ENCODE peak calls at places on chromosomes 12 and 14, in four cellular contexts. Z, C, X and Y are unnamed samples.
A peak's percentile ranks its signal among the peaks of the same experiment; 100 is the strongest.

GRCh38 chr14:81400852-81401251 is 728 bp upstream of the STON2 start:
- DNase-seq in Z (peak; percentile 58), C (peak; percentile 17), X (no peak), Y (no peak)

GRCh38 chr12:57755454-57756372 is 810 bp downstream of the MARCHF9 start:
- DNase-seq in Z (peak; percentile 66), C (no peak), X (peak; percentile 88), Y (peak; percentile 67)

GRCh38 chr14:91317381-91318313 is 73.1 kb upstream of the GPR68 start:
- DNase-seq in Z (peak; percentile 91), C (no peak), X (peak; percentile 93), Y (peak; percentile 61)

GRCh38 chr14:29528889-29529288 is 398.8 kb downstream of the PRKD1 start:
- DNase-seq in Z (no peak), C (no peak), X (no peak), Y (no peak)

GRCh38 chr14:60003991-60004390 is 84.0 kb downstream of the LRRC9 start:
- DNase-seq in Z (no peak), C (no peak), X (no peak), Y (no peak)

GRCh38 chr14:35390577-35391387 is 13.8 kb downstream of the NFKBIA start:
- DNase-seq in Z (no peak), C (no peak), X (no peak), Y (no peak)

GRCh38 chr12:75784591-75784990 is 247.0 kb downstream of the PHLDA1 start:
- DNase-seq in Z (no peak), C (no peak), X (no peak), Y (peak; percentile 80)

GRCh38 chr14:37597538-37598084 is 2.2 kb downstream of the TTC6 start:
- DNase-seq in Z (no peak), C (no peak), X (no peak), Y (no peak)

GRCh38 chr12:62895351-62895750 is 39.6 kb downstream of the PPM1H start:
- DNase-seq in Z (no peak), C (no peak), X (no peak), Y (no peak)

GRCh38 chr14:31881531-31882310 is 195.4 kb upstream of the ARHGAP5 start:
- DNase-seq in Z (no peak), C (no peak), X (no peak), Y (no peak)

GRCh38 chr14:22221508-22221907 is 367.5 kb downstream of the DAD1 start:
- DNase-seq in Z (no peak), C (peak; percentile 9), X (no peak), Y (no peak)

GRCh38 chr14:83007641-83008237 is 1474.1 kb upstream of the SEL1L start:
- DNase-seq in Z (no peak), C (no peak), X (no peak), Y (no peak)

GRCh38 chr12:18861287-18861858 is 123.5 kb downstream of the CAPZA3 start:
- DNase-seq in Z (no peak), C (no peak), X (no peak), Y (no peak)

GRCh38 chr14:54529811-54530210 is 20.1 kb downstream of the CGRRF1 start:
- DNase-seq in Z (no peak), C (no peak), X (no peak), Y (no peak)

GRCh38 chr14:99517643-99518381 is 36.6 kb downstream of the CCNK start:
- DNase-seq in Z (peak; percentile 45), C (no peak), X (peak; percentile 70), Y (peak; percentile 49)

GRCh38 chr12:95532851-95533250 is 18.4 kb downstream of the USP44 start:
- DNase-seq in Z (no peak), C (no peak), X (no peak), Y (no peak)

GRCh38 chr12:31589582-31589895 is 1.4 kb downstream of the DENND5B start:
- DNase-seq in Z (no peak), C (no peak), X (peak; percentile 81), Y (no peak)

GRCh38 chr12:31586703-31587102 is 4.2 kb downstream of the DENND5B start:
- DNase-seq in Z (no peak), C (no peak), X (no peak), Y (no peak)

GRCh38 chr12:31590730-31591307 is at the start of gene DENND5B:
- DNase-seq in Z (peak; percentile 73), C (peak; percentile 64), X (peak; percentile 86), Y (peak; percentile 90)

GRCh38 chr12:31589896-31590729 is 823 bp downstream of the DENND5B start:
- DNase-seq in Z (peak; percentile 62), C (peak; percentile 62), X (peak; percentile 88), Y (peak; percentile 88)

DNA sequence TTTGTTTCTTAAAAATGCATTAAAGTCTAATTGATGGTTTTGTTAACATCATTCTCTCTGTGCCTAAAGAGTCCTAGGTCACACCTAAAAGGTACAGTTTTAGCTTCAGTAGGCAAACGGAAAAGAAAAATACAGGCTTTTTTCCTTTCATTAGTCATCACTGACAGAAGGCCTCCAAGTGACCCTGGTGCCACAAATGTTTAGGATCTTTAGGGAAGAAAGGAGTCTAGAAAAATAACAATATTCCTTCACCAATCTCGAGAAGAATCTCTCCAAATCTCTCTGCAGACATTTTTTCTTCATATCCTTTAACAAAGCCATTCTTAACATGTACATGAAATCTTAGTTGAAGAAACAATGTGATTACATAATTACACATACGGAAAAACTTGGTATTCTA is 2.0 kb downstream of the DENND5B start:
- DNase-seq in Z (no peak), C (no peak), X (no peak), Y (no peak)
- H3K4me1 ChIP-seq in Z (peaks cover 20% of the 10 kb centered on the region), C (peaks cover 44% of the 10 kb centered on the region), X (peaks cover 8% of the 10 kb centered on the region), Y (no peaks in the 10 kb centered on the region)

GRCh38 chr12:124994435-124994975 is 1.1 kb downstream of the BRI3BP start:
- DNase-seq in Z (no peak), C (no peak), X (peak; percentile 83), Y (no peak)

GRCh38 chr12:124998705-124999104 is 5.3 kb downstream of the BRI3BP start:
- DNase-seq in Z (no peak), C (no peak), X (peak; percentile 8), Y (no peak)

GRCh38 chr12:124993568-124994434 is at the start of gene BRI3BP:
- DNase-seq in Z (peak; percentile 80), C (peak; percentile 55), X (peak; percentile 95), Y (peak; percentile 80)

GRCh38 chr12:124995200-124995961 is 1.9 kb downstream of the BRI3BP start:
- DNase-seq in Z (no peak), C (no peak), X (peak; percentile 37), Y (no peak)

DNA sequence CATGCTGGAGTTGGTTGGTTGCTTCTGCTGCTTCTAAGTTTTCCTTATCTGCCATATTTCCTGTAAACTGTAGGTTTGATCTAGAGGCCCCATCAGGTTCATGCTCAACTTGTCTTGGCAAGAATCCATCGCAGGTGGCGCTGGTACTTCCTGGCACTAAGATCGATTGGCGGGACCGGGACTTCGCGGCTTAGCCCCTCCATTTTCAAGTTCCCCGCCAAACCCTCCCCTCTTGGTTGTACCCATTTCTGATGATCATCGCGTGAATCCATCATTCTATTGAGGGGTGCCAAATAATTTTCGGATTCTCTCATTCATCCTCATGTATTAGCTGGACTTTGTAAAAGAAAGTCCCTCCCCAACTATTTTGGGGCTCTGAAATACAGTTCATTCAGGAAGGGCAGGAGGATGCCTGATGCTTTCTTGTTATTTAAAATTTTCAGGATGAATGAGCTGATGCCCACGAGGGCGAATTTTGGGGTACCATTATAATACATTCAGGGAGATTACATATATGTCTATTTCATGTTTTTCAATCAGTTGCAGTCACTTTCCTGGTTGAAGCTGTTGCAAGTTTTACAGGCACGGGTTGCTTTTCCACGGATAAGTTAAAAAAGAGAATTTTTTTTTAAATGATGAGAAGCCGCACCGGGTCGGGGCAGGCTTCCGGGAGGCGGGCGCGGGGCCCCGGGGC is 424 bp upstream of the BRI3BP start:
- DNase-seq in Z (peak; percentile 65), C (peak; percentile 86), X (peak; percentile 73), Y (peak; percentile 68)
- H3K27ac ChIP-seq in Z (no peak overlapping the region), C (peak overlapping the region; percentile 82), X (peak overlapping the region; percentile 44), Y (no peak overlapping the region)

DNA sequence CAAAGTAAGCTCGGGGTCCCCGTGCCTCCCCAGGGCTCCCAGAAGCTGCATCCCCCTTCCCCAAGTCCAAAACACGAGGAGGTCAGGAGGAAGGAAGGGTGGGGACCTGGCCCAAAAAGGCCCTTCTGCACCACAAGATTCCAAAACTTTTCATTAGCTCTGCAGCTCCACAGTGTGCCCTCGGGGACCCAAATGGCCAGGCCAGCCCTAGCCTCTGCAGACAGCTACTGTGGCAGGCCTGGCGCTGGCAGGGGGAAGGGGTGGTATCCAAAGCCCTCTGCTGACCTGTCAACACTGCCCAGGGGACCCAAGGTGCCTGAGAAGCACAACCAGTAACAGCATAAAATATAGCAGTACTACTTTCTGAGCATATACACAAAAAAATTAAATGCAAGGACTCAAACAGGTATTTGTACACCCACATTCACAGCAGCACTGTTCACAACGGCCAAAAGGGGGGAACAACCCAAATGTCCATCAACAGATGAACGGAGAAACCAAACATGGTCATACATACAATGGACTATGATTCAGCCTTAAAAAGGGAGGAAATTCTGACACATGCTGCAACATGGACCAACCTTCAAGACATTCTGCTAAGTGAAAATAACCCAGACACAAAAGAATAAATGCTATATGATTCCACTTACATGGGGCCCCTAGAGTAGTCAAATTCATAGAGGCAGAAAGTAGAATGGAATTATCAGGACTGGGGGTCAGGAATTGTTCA is 29.7 kb downstream of the ACTN1 start:
- DNase-seq in Z (no peak), C (no peak), X (no peak), Y (no peak)
- H3K4me1 ChIP-seq in Z (peaks cover 87% of the 10 kb centered on the region), C (peaks cover 100% of the 10 kb centered on the region), X (peaks cover 98% of the 10 kb centered on the region), Y (no peaks in the 10 kb centered on the region)

GRCh38 chr14:51963164-51963733 is 26.1 kb upstream of the RTRAF start:
- DNase-seq in Z (no peak), C (no peak), X (no peak), Y (no peak)
- H3K27ac ChIP-seq in Z (no peak overlapping the region), C (no peak overlapping the region), X (peak overlapping the region; percentile 10), Y (no peak overlapping the region)

GRCh38 chr12:121809712-121810116 is 5.9 kb downstream of the SETD1B start:
- DNase-seq in Z (peak; percentile 49), C (no peak), X (peak; percentile 81), Y (peak; percentile 19)

GRCh38 chr12:121807656-121808347 is 4.0 kb downstream of the SETD1B start:
- DNase-seq in Z (no peak), C (no peak), X (peak; percentile 41), Y (no peak)

GRCh38 chr12:121806556-121807308 is 2.9 kb downstream of the SETD1B start:
- DNase-seq in Z (no peak), C (no peak), X (peak; percentile 73), Y (peak; percentile 47)

GRCh38 chr12:121810234-121810817 is 6.5 kb downstream of the SETD1B start:
- DNase-seq in Z (no peak), C (no peak), X (peak; percentile 78), Y (no peak)

GRCh38 chr12:121808623-121809022 is 4.8 kb downstream of the SETD1B start:
- DNase-seq in Z (no peak), C (no peak), X (no peak), Y (no peak)
- H3K4me1 ChIP-seq in Z (peaks cover 62% of the 10 kb centered on the region), C (peaks cover 47% of the 10 kb centered on the region), X (peaks cover 74% of the 10 kb centered on the region), Y (no peaks in the 10 kb centered on the region)

GRCh38 chr12:58961906-58962305 is 41.6 kb upstream of the LRIG3 start:
- DNase-seq in Z (no peak), C (no peak), X (no peak), Y (no peak)
- H3K27ac ChIP-seq in Z (no peak overlapping the region), C (no peak overlapping the region), X (no peak overlapping the region), Y (no peak overlapping the region)